ENCODE peak calls at places on chromosomes 7 and 10, in six cellular contexts. D, S, A, B, M and C are unnamed samples.

GRCh38 chr7:100393233-100393905 is 20.1 kb downstream of the PILRA start:
- DNase-seq in D (no peak), S (no peak), A (no peak), B (peak), M (no peak), C (no peak)

GRCh38 chr10:69215405-69216176 is 4.5 kb upstream of the HKDC1 start:
- DNase-seq in D (no peak), S (no peak), A (peak), B (no peak), M (no peak), C (no peak)

GRCh38 chr7:3267928-3268690 is 32.9 kb upstream of the SDK1 start:
- DNase-seq in D (no peak), S (no peak), A (no peak), B (peak), M (no peak), C (no peak)

GRCh38 chr10:50582766-50583762 is 40.7 kb downstream of the SGMS1 start:
- DNase-seq in D (no peak), S (no peak), A (peak), B (peak), M (no peak), C (no peak)

GRCh38 chr10:101564490-101564991 is 23.5 kb downstream of the POLL start:
- DNase-seq in D (peak), S (no peak), A (no peak), B (no peak), M (no peak), C (no peak)

GRCh38 chr10:71136036-71136690 is 76.2 kb upstream of the UNC5B start:
- DNase-seq in D (no peak), S (no peak), A (no peak), B (no peak), M (no peak), C (no peak)

GRCh38 chr7:39453743-39454355 is 112.4 kb upstream of the YAE1 start:
- DNase-seq in D (no peak), S (no peak), A (peak), B (peak), M (no peak), C (no peak)

GRCh38 chr7:142384508-142384922 is 126.7 kb upstream of the PRSS58 start:
- DNase-seq in D (no peak), S (no peak), A (no peak), B (peak), M (no peak), C (no peak)

GRCh38 chr10:7611909-7612308 is 54.9 kb downstream of the ITIH5 start:
- DNase-seq in D (no peak), S (no peak), A (no peak), B (no peak), M (no peak), C (no peak)

GRCh38 chr7:48708635-48709034 is 215.7 kb upstream of the CDC14C start:
- DNase-seq in D (no peak), S (no peak), A (no peak), B (peak), M (no peak), C (no peak)

GRCh38 chr7:151677581-151678226 is 158.0 kb upstream of the RHEB start:
- DNase-seq in D (no peak), S (no peak), A (peak), B (no peak), M (no peak), C (no peak)

GRCh38 chr10:8054498-8055407 is at the start of gene GATA3:
- DNase-seq in D (no peak), S (no peak), A (no peak), B (peak), M (peak), C (no peak)

GRCh38 chr7:5750026-5750425 is 31.4 kb downstream of the RNF216 start:
- DNase-seq in D (no peak), S (no peak), A (no peak), B (no peak), M (no peak), C (no peak)

GRCh38 chr7:12570529-12571461 is at the start of gene SCIN:
- DNase-seq in D (no peak), S (peak), A (no peak), B (no peak), M (no peak), C (no peak)

GRCh38 chr7:92682324-92682723 is 92.1 kb upstream of the FAM133B start:
- DNase-seq in D (no peak), S (no peak), A (no peak), B (no peak), M (no peak), C (no peak)

GRCh38 chr7:51430480-51431086 is 114.0 kb upstream of the COBL start:
- DNase-seq in D (peak), S (no peak), A (peak), B (peak), M (no peak), C (no peak)
- TF ChIP-seq CTCF in D (peak), S (peak), A (peak), B (peak), M (peak), C (peak)

GRCh38 chr10:109784236-109784635 is 139.1 kb downstream of the XPNPEP1 start:
- DNase-seq in D (no peak), S (no peak), A (no peak), B (peak), M (no peak), C (no peak)

GRCh38 chr10:109778993-109779392 is 144.3 kb downstream of the XPNPEP1 start:
- DNase-seq in D (no peak), S (no peak), A (no peak), B (no peak), M (no peak), C (no peak)

GRCh38 chr10:109780997-109781396 is 142.3 kb downstream of the XPNPEP1 start:
- DNase-seq in D (no peak), S (no peak), A (no peak), B (no peak), M (no peak), C (no peak)

GRCh38 chr10:109783286-109783685 is 140.0 kb downstream of the XPNPEP1 start:
- DNase-seq in D (no peak), S (no peak), A (no peak), B (no peak), M (no peak), C (no peak)
- H3K27ac ChIP-seq in D (no peak), S (no peak), A (no peak), B (no peak), M (no peak), C (no peak)

DNA sequence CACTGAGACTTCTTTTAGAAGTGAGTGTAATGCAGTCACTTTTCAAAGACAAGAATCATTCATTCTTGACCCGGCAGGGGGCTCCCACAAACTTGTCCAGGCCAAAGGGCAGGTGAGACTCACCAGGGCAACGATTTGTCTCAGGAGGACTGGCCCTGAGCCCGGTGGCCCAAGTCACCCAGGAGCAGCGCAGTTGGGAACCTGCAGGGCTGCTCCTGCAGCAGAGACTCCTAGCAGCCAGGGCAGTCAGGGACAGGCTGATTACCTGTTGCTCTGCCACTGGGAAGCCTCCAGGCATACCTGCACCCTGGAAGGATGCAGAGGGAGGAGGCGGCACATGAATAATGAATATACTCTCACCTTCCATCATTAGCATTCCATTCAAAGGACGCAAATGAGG is 99.3 kb downstream of the C10orf90 start:
- DNase-seq in D (no peak), S (no peak), A (peak), B (no peak), M (no peak), C (no peak)
- TF ChIP-seq CTCF in D (no peak), S (no peak), A (no peak), B (no peak), M (no peak), C (no peak)

GRCh38 chr10:110324805-110325280 is 20.1 kb upstream of the SMNDC1 start:
- DNase-seq in D (no peak), S (no peak), A (no peak), B (no peak), M (no peak), C (no peak)
- H3K27ac ChIP-seq in D (no peak), S (no peak), A (no peak), B (no peak), M (no peak), C (no peak)

GRCh38 chr7:27155816-27156507 is 513 bp downstream of the HOXA7 start:
- DNase-seq in D (peak), S (peak), A (no peak), B (peak), M (no peak), C (no peak)
- TF ChIP-seq CTCF in D (no peak), S (no peak), A (no peak), B (no peak), M (no peak), C (no peak)